ENCODE peak calls at places on chromosomes 6 and 20, in four cellular contexts. One of them, this sample, is unnamed.

GRCh38 chr20:53623127-53623453 is 29.5 kb upstream of the ZNF217 start:
- ATAC-seq in right lobe of liver: no peak
- ATAC-seq in gastrocnemius medialis: no peak
- ATAC-seq in IMR-90: no peak
- ATAC-seq in this sample: no peak

GRCh38 chr20:23340524-23340923 is 10.1 kb upstream of the NXT1 start:
- ATAC-seq in right lobe of liver: peak
- ATAC-seq in gastrocnemius medialis: peak
- ATAC-seq in IMR-90: peak
- ATAC-seq in this sample: no peak

GRCh38 chr6:20260360-20260759 is 48.1 kb upstream of the MBOAT1 start:
- ATAC-seq in right lobe of liver: no peak
- ATAC-seq in gastrocnemius medialis: no peak
- ATAC-seq in IMR-90: no peak
- ATAC-seq in this sample: no peak

GRCh38 chr6:44233560-44234100 is 10.2 kb downstream of the SLC29A1 start:
- ATAC-seq in right lobe of liver: no peak
- ATAC-seq in gastrocnemius medialis: no peak
- ATAC-seq in IMR-90: no peak
- ATAC-seq in this sample: no peak

GRCh38 chr6:80132942-80133517 is 26.6 kb downstream of the BCKDHB start:
- ATAC-seq in right lobe of liver: peak
- ATAC-seq in gastrocnemius medialis: peak
- ATAC-seq in IMR-90: no peak
- ATAC-seq in this sample: no peak

GRCh38 chr6:108348655-108349349 is 53.9 kb downstream of the AFG1L start:
- ATAC-seq in right lobe of liver: no peak
- ATAC-seq in gastrocnemius medialis: no peak
- ATAC-seq in IMR-90: no peak
- ATAC-seq in this sample: no peak

GRCh38 chr6:37061157-37061804 is 55.8 kb downstream of the FGD2 start:
- ATAC-seq in right lobe of liver: peak
- ATAC-seq in gastrocnemius medialis: peak
- ATAC-seq in IMR-90: no peak
- ATAC-seq in this sample: peak

GRCh38 chr20:11676618-11677289 is 240.9 kb upstream of the BTBD3 start:
- ATAC-seq in right lobe of liver: peak
- ATAC-seq in gastrocnemius medialis: peak
- ATAC-seq in IMR-90: peak
- ATAC-seq in this sample: peak

GRCh38 chr20:59123011-59123676 is 40.5 kb upstream of the ZNF831 start:
- ATAC-seq in right lobe of liver: no peak
- ATAC-seq in gastrocnemius medialis: no peak
- ATAC-seq in IMR-90: no peak
- ATAC-seq in this sample: no peak

GRCh38 chr6:167492096-167492449 is 167.2 kb downstream of the TTLL2 start:
- ATAC-seq in right lobe of liver: no peak
- ATAC-seq in gastrocnemius medialis: no peak
- ATAC-seq in IMR-90: no peak
- ATAC-seq in this sample: peak

GRCh38 chr20:3738109-3739053 is 5.9 kb downstream of the HSPA12B start:
- ATAC-seq in right lobe of liver: peak
- ATAC-seq in gastrocnemius medialis: no peak
- ATAC-seq in IMR-90: no peak
- ATAC-seq in this sample: no peak

GRCh38 chr6:129662406-129662766 is 47.6 kb downstream of the ARHGAP18 start:
- ATAC-seq in right lobe of liver: no peak
- ATAC-seq in gastrocnemius medialis: no peak
- ATAC-seq in IMR-90: no peak
- ATAC-seq in this sample: no peak

GRCh38 chr6:75830959-75831885 is 82.2 kb downstream of the MYO6 start:
- ATAC-seq in right lobe of liver: no peak
- ATAC-seq in gastrocnemius medialis: no peak
- ATAC-seq in IMR-90: peak
- ATAC-seq in this sample: no peak

GRCh38 chr6:37303891-37304503 is 46.1 kb upstream of the TMEM217 start:
- ATAC-seq in right lobe of liver: peak
- ATAC-seq in gastrocnemius medialis: no peak
- ATAC-seq in IMR-90: peak
- ATAC-seq in this sample: no peak

GRCh38 chr20:19734811-19735210 is 23.2 kb upstream of the RIN2 start:
- ATAC-seq in right lobe of liver: no peak
- ATAC-seq in gastrocnemius medialis: peak
- ATAC-seq in IMR-90: no peak
- ATAC-seq in this sample: no peak

GRCh38 chr20:16206817-16207216 is 366.4 kb downstream of the KIF16B start:
- ATAC-seq in right lobe of liver: no peak
- ATAC-seq in gastrocnemius medialis: no peak
- ATAC-seq in IMR-90: no peak
- ATAC-seq in this sample: no peak

GRCh38 chr20:57481281-57481711 is 43.6 kb downstream of the CTCFL start:
- ATAC-seq in right lobe of liver: peak
- ATAC-seq in gastrocnemius medialis: no peak
- ATAC-seq in IMR-90: no peak
- ATAC-seq in this sample: no peak

GRCh38 chr6:18053555-18054445 is 66.4 kb upstream of the KIF13A start:
- ATAC-seq in right lobe of liver: peak
- ATAC-seq in gastrocnemius medialis: no peak
- ATAC-seq in IMR-90: no peak
- ATAC-seq in this sample: no peak

GRCh38 chr6:5746392-5747140 is 260.2 kb downstream of the NRN1 start:
- ATAC-seq in right lobe of liver: no peak
- ATAC-seq in gastrocnemius medialis: peak
- ATAC-seq in IMR-90: no peak
- ATAC-seq in this sample: no peak

GRCh38 chr6:15081437-15081836 is 164.4 kb upstream of the JARID2 start:
- ATAC-seq in right lobe of liver: no peak
- ATAC-seq in gastrocnemius medialis: no peak
- ATAC-seq in IMR-90: no peak
- ATAC-seq in this sample: no peak

GRCh38 chr6:15077964-15078363 is 167.9 kb upstream of the JARID2 start:
- ATAC-seq in right lobe of liver: no peak
- ATAC-seq in gastrocnemius medialis: no peak
- ATAC-seq in IMR-90: no peak
- ATAC-seq in this sample: no peak

GRCh38 chr6:15077006-15077405 is 168.9 kb upstream of the JARID2 start:
- ATAC-seq in right lobe of liver: no peak
- ATAC-seq in gastrocnemius medialis: no peak
- ATAC-seq in IMR-90: no peak
- ATAC-seq in this sample: no peak

GRCh38 chr6:15080895-15081294 is 165.0 kb upstream of the JARID2 start:
- ATAC-seq in right lobe of liver: no peak
- ATAC-seq in gastrocnemius medialis: no peak
- ATAC-seq in IMR-90: no peak
- ATAC-seq in this sample: no peak

GRCh38 chr6:15079288-15079817 is 166.5 kb upstream of the JARID2 start:
- ATAC-seq in right lobe of liver: no peak
- ATAC-seq in gastrocnemius medialis: no peak
- ATAC-seq in IMR-90: no peak
- ATAC-seq in this sample: no peak
- TF ChIP-seq POLR2A in right lobe of liver: no peak
- TF ChIP-seq POLR2A in gastrocnemius medialis: no peak
- TF ChIP-seq POLR2A in IMR-90: no peak
- TF ChIP-seq POLR2A in this sample: no peak

GRCh38 chr20:43669332-43669731 is 2.4 kb downstream of the MYBL2 start:
- ATAC-seq in right lobe of liver: peak
- ATAC-seq in gastrocnemius medialis: no peak
- ATAC-seq in IMR-90: no peak
- ATAC-seq in this sample: no peak
- H3K4me3 ChIP-seq in right lobe of liver: no peak
- H3K4me3 ChIP-seq in gastrocnemius medialis: no peak
- H3K4me3 ChIP-seq in IMR-90: no peak
- H3K4me3 ChIP-seq in this sample: no peak

DNA sequence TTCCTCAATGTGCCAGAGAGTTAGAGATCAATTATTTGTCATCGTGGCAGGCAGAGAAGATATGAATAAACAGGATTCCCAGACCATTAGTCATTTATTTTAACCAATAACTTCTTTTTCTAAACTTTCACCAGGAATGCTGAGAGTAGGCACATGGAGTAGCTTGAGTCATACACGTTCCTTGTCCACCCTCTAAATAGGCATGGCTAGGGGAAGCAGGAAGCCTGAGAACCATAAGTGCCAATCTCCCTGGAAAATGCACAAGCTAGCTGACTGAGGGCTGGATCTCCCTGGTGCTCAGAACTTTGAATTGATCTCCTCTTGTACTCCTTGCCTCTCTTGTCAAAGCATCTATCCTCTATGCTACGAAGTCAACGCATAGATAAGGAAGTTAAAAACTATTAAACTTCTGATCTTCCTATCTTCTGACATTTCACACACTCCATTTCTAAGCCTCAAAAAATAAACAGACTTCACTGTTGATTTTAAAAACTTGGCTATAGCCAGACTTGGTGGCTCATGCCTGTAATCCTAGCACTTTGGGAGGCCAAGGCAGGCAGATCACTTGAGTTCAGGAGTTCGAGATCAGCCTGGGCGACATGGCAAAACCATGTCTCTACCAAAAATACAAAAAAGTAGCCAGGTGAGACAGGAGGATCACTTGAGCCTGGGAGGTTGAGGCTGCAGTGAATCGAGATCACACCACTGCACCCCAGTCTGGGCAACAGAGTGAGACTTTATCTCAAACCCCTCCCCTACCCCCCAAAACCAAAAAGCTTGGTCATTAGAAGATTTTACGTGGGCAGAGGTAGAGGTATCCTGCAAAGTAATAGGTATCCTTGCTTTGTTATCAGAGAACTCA is 11.8 kb downstream of the ADTRP start:
- ATAC-seq in right lobe of liver: no peak
- ATAC-seq in gastrocnemius medialis: no peak
- ATAC-seq in IMR-90: peak
- ATAC-seq in this sample: peak
- TF ChIP-seq POLR2A in right lobe of liver: no peak
- TF ChIP-seq POLR2A in gastrocnemius medialis: no peak
- TF ChIP-seq POLR2A in IMR-90: no peak
- TF ChIP-seq POLR2A in this sample: no peak

GRCh38 chr6:3231213-3232016 is 4.0 kb upstream of the TUBB2B start:
- ATAC-seq in right lobe of liver: peak
- ATAC-seq in gastrocnemius medialis: peak
- ATAC-seq in IMR-90: peak
- ATAC-seq in this sample: peak
- H3K4me3 ChIP-seq in right lobe of liver: peak
- H3K4me3 ChIP-seq in gastrocnemius medialis: peak
- H3K4me3 ChIP-seq in IMR-90: peak
- H3K4me3 ChIP-seq in this sample: peak

DNA sequence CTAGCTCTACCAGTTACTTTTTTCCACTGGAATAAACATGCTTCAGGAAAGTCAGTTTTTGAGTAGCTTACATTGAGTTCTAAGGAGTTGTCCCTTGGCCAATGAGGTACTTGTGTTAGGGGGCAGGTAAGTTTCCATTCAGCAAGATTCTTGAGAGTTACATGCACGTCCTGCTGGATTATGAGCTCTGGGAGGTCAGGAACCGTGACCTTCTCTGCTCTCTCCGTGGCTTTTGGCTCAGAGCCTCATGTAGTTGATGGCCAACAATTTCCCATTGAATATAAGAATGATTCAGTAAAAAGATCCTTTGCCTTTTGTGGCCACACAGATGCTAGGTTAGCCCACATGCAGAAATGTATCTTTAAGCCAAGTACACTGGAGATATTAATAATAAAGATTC is 181.8 kb upstream of the RALGAPA2 start:
- ATAC-seq in right lobe of liver: no peak
- ATAC-seq in gastrocnemius medialis: no peak
- ATAC-seq in IMR-90: no peak
- ATAC-seq in this sample: no peak
- TF ChIP-seq POLR2A in right lobe of liver: no peak
- TF ChIP-seq POLR2A in gastrocnemius medialis: no peak
- TF ChIP-seq POLR2A in IMR-90: no peak
- TF ChIP-seq POLR2A in this sample: no peak

DNA sequence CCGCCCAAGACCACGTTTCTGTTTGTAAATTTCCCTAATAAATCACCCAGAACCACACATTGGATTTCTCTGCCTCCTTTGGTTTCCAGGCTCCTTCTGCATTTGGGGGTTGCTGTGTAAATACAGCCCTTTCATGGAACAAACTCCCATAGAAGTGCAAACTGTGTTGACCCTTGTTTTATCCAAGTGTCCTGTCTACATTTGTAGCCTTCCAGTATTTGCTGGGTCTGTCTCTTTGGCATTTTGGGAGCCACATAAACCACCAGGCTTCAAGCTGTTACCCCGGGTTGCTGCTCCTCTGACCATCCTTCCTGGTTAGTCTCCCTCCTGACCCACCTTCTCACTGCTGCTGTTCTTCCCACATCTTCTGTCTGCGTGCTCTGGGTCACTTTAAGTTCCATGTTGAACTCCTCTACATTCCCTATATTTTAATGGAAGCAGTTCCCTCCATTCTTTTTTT is 7.6 kb upstream of the MTHFD1L start:
- ATAC-seq in right lobe of liver: no peak
- ATAC-seq in gastrocnemius medialis: no peak
- ATAC-seq in IMR-90: peak
- ATAC-seq in this sample: no peak
- H3K4me3 ChIP-seq in right lobe of liver: no peak
- H3K4me3 ChIP-seq in gastrocnemius medialis: no peak
- H3K4me3 ChIP-seq in IMR-90: no peak
- H3K4me3 ChIP-seq in this sample: no peak

This sample was measured in gastroesophageal sphincter.